ENCODE peak calls at places on chromosome 14, in six cellular contexts. O, A, Q, U, V and B are unnamed samples.

GRCh38 chr14:89422181-89422951 is 5.3 kb upstream of the FOXN3 start:
- DNase-seq in O (no peak), A (no peak), Q (no peak), U (no peak), V (no peak), B (peak)

GRCh38 chr14:89030921-89031320 is 206.5 kb downstream of the TTC8 start:
- DNase-seq in O (no peak), A (no peak), Q (no peak), U (no peak), V (no peak), B (no peak)

GRCh38 chr14:60789656-60790055 is 55.1 kb downstream of the MNAT1 start:
- DNase-seq in O (no peak), A (no peak), Q (no peak), U (no peak), V (no peak), B (no peak)

GRCh38 chr14:100629696-100630095 is 42.5 kb upstream of the BEGAIN start:
- DNase-seq in O (no peak), A (peak), Q (no peak), U (no peak), V (no peak), B (no peak)

GRCh38 chr14:98692832-98693231 is 579.2 kb downstream of the BCL11B start:
- DNase-seq in O (no peak), A (peak), Q (no peak), U (no peak), V (no peak), B (no peak)

GRCh38 chr14:90554341-90554740 is 157.5 kb downstream of the CALM1 start:
- DNase-seq in O (no peak), A (no peak), Q (no peak), U (no peak), V (no peak), B (no peak)

GRCh38 chr14:77154421-77154820 is 12.8 kb upstream of the ZDHHC22 start:
- DNase-seq in O (no peak), A (no peak), Q (no peak), U (no peak), V (no peak), B (no peak)

GRCh38 chr14:87000071-87000470 is 992.9 kb downstream of the GALC start:
- DNase-seq in O (peak), A (no peak), Q (no peak), U (no peak), V (no peak), B (no peak)

GRCh38 chr14:63654346-63654745 is 12.7 kb upstream of the WDR89 start:
- DNase-seq in O (no peak), A (no peak), Q (no peak), U (no peak), V (no peak), B (no peak)

GRCh38 chr14:100899841-100900771 is 3.4 kb downstream of the RTL1 start:
- DNase-seq in O (no peak), A (peak), Q (no peak), U (no peak), V (no peak), B (no peak)

GRCh38 chr14:36518586-36519430 is 1.2 kb downstream of the NKX2-1 start:
- DNase-seq in O (no peak), A (peak), Q (peak), U (no peak), V (no peak), B (no peak)

GRCh38 chr14:92981726-92982125 is 58.8 kb downstream of the CHGA start:
- DNase-seq in O (no peak), A (no peak), Q (no peak), U (no peak), V (no peak), B (no peak)

GRCh38 chr14:96217381-96217913 is 12.8 kb downstream of the BDKRB2 start:
- DNase-seq in O (no peak), A (no peak), Q (no peak), U (no peak), V (no peak), B (no peak)

GRCh38 chr14:61153436-61153835 is 127.7 kb downstream of the TMEM30B start:
- DNase-seq in O (peak), A (peak), Q (peak), U (no peak), V (no peak), B (no peak)

GRCh38 chr14:31137214-31137889 is 70.2 kb downstream of the HECTD1 start:
- DNase-seq in O (no peak), A (no peak), Q (no peak), U (no peak), V (no peak), B (no peak)

GRCh38 chr14:100307215-100308111 is 1.2 kb upstream of the SLC25A29 start:
- DNase-seq in O (peak), A (peak), Q (no peak), U (no peak), V (no peak), B (peak)

GRCh38 chr14:82112210-82112839 is 578.7 kb upstream of the SEL1L start:
- DNase-seq in O (no peak), A (no peak), Q (no peak), U (no peak), V (no peak), B (no peak)

GRCh38 chr14:82009076-82009475 is 475.4 kb upstream of the SEL1L start:
- DNase-seq in O (no peak), A (no peak), Q (peak), U (no peak), V (no peak), B (no peak)

GRCh38 chr14:104206281-104206904 is 68.0 kb downstream of the KIF26A start:
- DNase-seq in O (peak), A (no peak), Q (peak), U (no peak), V (no peak), B (no peak)

GRCh38 chr14:49896956-49897355 is 4.1 kb downstream of the ARF6 start:
- DNase-seq in O (no peak), A (no peak), Q (no peak), U (no peak), V (no peak), B (no peak)